ENCODE peak calls at places on chromosomes 2 and 18, in seven cellular contexts. H, S, U, D, M, W and R are unnamed samples.

GRCh38 chr2:120829633-120830025 is 94.0 kb downstream of the GLI2 start:
- DNase-seq in W (no peak), U (no peak), D (no peak), H (no peak), M (peak), S (no peak), R (no peak)

GRCh38 chr2:55010149-55010591 is 40.1 kb downstream of the RTN4 start:
- DNase-seq in M (peak), U (peak), D (peak), H (no peak), W (no peak), S (peak), R (no peak)

GRCh38 chr2:113157108-113157896 is 16.5 kb upstream of the PSD4 start:
- DNase-seq in M (peak), U (peak), D (no peak), H (no peak), S (peak), W (no peak), R (no peak)

GRCh38 chr18:79523738-79524180 is 128.0 kb downstream of the NFATC1 start:
- DNase-seq in U (no peak), M (peak), D (no peak), H (no peak), S (peak), W (no peak), R (no peak)

GRCh38 chr18:8706981-8707940 is 1.9 kb downstream of the MTCL1 start:
- DNase-seq in H (peak), M (peak), U (peak), D (peak), W (no peak), S (no peak), R (peak)

GRCh38 chr2:141186413-141187062 is 944.3 kb downstream of the LRP1B start:
- DNase-seq in D (no peak), M (no peak), W (no peak), S (no peak), U (no peak), H (peak), R (no peak)

GRCh38 chr18:6752200-6752873 is 22.8 kb downstream of the ARHGAP28 start:
- DNase-seq in U (no peak), M (no peak), D (no peak), S (no peak), W (no peak), H (peak), R (no peak)

GRCh38 chr18:21682276-21683051 is 22.1 kb downstream of the ABHD3 start:
- DNase-seq in S (no peak), U (peak), M (no peak), W (no peak), D (no peak), H (peak), R (no peak)

GRCh38 chr2:26442707-26443106 is 35.2 kb downstream of the OTOF start:
- DNase-seq in D (no peak), S (no peak), M (no peak), W (no peak), H (peak), U (no peak), R (no peak)

GRCh38 chr2:63050916-63051794 is 525 bp downstream of the OTX1 start:
- DNase-seq in S (no peak), U (no peak), W (no peak), M (no peak), H (no peak), D (no peak), R (no peak)

GRCh38 chr18:3664563-3665178 is 214.7 kb downstream of the TGIF1 start:
- DNase-seq in W (peak), H (no peak), U (no peak), S (peak), M (no peak), D (no peak), R (no peak)

GRCh38 chr18:77993188-77993981 is 743.7 kb downstream of the GALR1 start:
- DNase-seq in U (no peak), S (no peak), W (no peak), D (no peak), H (no peak), M (no peak), R (no peak)

GRCh38 chr2:108612153-108612513 is 77.9 kb downstream of the LIMS1 start:
- DNase-seq in U (no peak), S (peak), M (no peak), W (no peak), D (no peak), H (no peak), R (no peak)

GRCh38 chr2:37585295-37585908 is 86.0 kb downstream of the CDC42EP3 start:
- DNase-seq in S (peak), U (peak), D (no peak), M (no peak), W (no peak), H (peak), R (no peak)

GRCh38 chr18:44968336-44968735 is 287.6 kb downstream of the SETBP1 start:
- DNase-seq in U (no peak), S (no peak), H (no peak), D (no peak), M (no peak), W (no peak), R (peak)

GRCh38 chr2:212970132-212970531 is 181.3 kb downstream of the IKZF2 start:
- DNase-seq in H (no peak), M (no peak), U (no peak), W (no peak), S (no peak), D (no peak), R (no peak)

GRCh38 chr18:59556265-59556664 is 141.0 kb downstream of the CCBE1 start:
- DNase-seq in D (no peak), M (no peak), S (no peak), U (no peak), H (no peak), W (no peak), R (no peak)

GRCh38 chr2:47198985-47199451 is 43.9 kb upstream of the STPG4 start:
- DNase-seq in W (no peak), U (no peak), M (no peak), H (no peak), D (no peak), S (no peak), R (no peak)

GRCh38 chr2:6813573-6813972 is 52.1 kb downstream of the CMPK2 start:
- DNase-seq in S (no peak), W (no peak), D (no peak), U (no peak), H (no peak), M (no peak), R (no peak)

GRCh38 chr2:148546270-148546669 is 98.3 kb upstream of the EPC2 start:
- DNase-seq in D (no peak), H (no peak), S (peak), U (no peak), W (no peak), M (no peak), R (no peak)

GRCh38 chr2:219475278-219475677 is 23.4 kb upstream of the GMPPA start:
- DNase-seq in U (no peak), D (no peak), S (no peak), H (no peak), M (no peak), W (no peak), R (no peak)

GRCh38 chr18:61352611-61353010 is 19.4 kb downstream of the CDH20 start:
- DNase-seq in H (no peak), S (no peak), D (no peak), M (no peak), U (no peak), W (no peak), R (no peak)

GRCh38 chr2:61247204-61247812 is 85.3 kb downstream of the C2orf74 start:
- DNase-seq in S (no peak), H (no peak), D (no peak), W (no peak), M (no peak), U (no peak), R (no peak)

GRCh38 chr2:192957425-192957824 is 762.7 kb upstream of the TMEFF2 start:
- DNase-seq in D (no peak), H (no peak), S (no peak), M (no peak), U (no peak), W (no peak), R (no peak)

GRCh38 chr18:77980275-77980674 is 730.6 kb downstream of the GALR1 start:
- DNase-seq in S (no peak), M (no peak), U (no peak), W (no peak), H (no peak), D (no peak), R (peak)

GRCh38 chr2:190202018-190202417 is 117.6 kb downstream of the HIBCH start:
- DNase-seq in M (no peak), S (no peak), D (no peak), H (no peak), W (no peak), U (no peak), R (no peak)

GRCh38 chr2:28681216-28681981 is 70.2 kb upstream of the PPP1CB start:
- DNase-seq in H (peak), S (peak), U (no peak), D (peak), W (no peak), M (no peak), R (no peak)

GRCh38 chr2:100422320-100422719 is 4.9 kb upstream of the CHST10 start:
- DNase-seq in W (peak), M (no peak), D (no peak), S (no peak), H (peak), U (no peak), R (no peak)

GRCh38 chr2:227888289-227888688 is 16.9 kb downstream of the DAW1 start:
- DNase-seq in M (no peak), D (no peak), H (no peak), S (no peak), U (no peak), W (no peak), R (no peak)

GRCh38 chr2:152347076-152347475 is 12.1 kb downstream of the FMNL2 start:
- DNase-seq in D (no peak), U (no peak), H (no peak), M (no peak), S (peak), W (no peak), R (no peak)

GRCh38 chr2:174951746-174952145 is 53.4 kb downstream of the CHN1 start:
- DNase-seq in H (no peak), D (no peak), W (no peak), U (no peak), M (no peak), S (no peak), R (no peak)

GRCh38 chr18:57659463-57660102 is 37.9 kb upstream of the NARS1 start:
- DNase-seq in W (no peak), H (no peak), M (no peak), S (no peak), U (peak), D (no peak), R (no peak)

GRCh38 chr2:144583741-144584453 is 64.0 kb upstream of the ZEB2 start:
- DNase-seq in H (peak), U (no peak), S (no peak), M (no peak), D (no peak), W (no peak), R (no peak)

GRCh38 chr2:105828543-105828942 is 83.8 kb downstream of the NCK2 start:
- DNase-seq in H (no peak), M (no peak), D (no peak), U (no peak), W (no peak), S (no peak), R (no peak)

GRCh38 chr18:10851824-10852225 is 297.5 kb downstream of the PIEZO2 start:
- DNase-seq in W (peak), M (no peak), U (no peak), H (peak), D (no peak), S (no peak), R (no peak)

GRCh38 chr2:237085261-237086221 is at the start of gene COPS8:
- DNase-seq in U (peak), D (peak), M (peak), S (peak), H (peak), W (peak), R (no peak)
- TF ChIP-seq POLR2A in U (peak), D (peak), M (peak), S (peak), H (peak), W (peak), R (peak)

GRCh38 chr2:205025580-205026240 is 480.4 kb downstream of the PARD3B start:
- DNase-seq in S (no peak), U (no peak), W (peak), D (no peak), M (no peak), H (peak), R (no peak)

GRCh38 chr2:205020673-205021072 is 475.4 kb downstream of the PARD3B start:
- DNase-seq in S (no peak), M (no peak), D (no peak), U (no peak), H (no peak), W (peak), R (no peak)

GRCh38 chr2:205022751-205023150 is 477.5 kb downstream of the PARD3B start:
- DNase-seq in D (no peak), U (no peak), S (no peak), W (no peak), H (no peak), M (no peak), R (no peak)

GRCh38 chr2:205030695-205031094 is 485.4 kb downstream of the PARD3B start:
- DNase-seq in H (no peak), D (no peak), M (no peak), S (no peak), U (no peak), W (peak), R (no peak)

DNA sequence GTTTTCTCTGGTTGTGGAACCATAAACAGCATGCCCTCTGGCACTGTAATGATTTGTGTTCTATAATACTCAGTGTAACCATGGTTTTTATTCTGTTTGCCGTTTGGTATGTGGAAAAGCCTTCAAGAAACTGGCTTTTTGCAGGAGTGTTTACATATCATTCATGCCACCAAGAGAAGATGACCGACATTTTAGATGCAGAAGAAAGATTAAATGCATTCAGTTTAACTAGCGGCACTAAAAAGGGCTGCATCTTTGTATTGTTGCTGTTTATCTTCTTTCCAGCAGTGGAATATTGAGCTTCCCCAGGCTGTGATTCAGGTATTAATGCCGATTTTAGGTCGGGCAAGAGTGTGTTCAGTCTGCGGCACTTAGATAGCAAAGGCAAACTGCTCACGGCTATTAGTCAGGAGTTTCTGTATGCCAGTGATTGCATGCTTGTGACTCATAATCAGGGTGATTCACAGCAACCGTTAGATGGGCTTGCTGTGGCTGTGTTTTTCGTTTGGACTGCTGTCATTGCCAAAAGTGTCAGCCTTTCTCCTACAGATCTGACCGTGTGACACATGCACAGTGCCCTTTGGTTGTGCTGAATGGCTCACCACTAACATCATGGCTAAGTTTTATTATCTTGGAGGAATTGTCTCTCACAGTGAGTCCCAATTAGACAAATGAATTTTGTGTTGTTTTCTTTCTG is 479.7 kb downstream of the PARD3B start:
- DNase-seq in U (no peak), H (peak), M (no peak), W (peak), D (no peak), S (no peak), R (no peak)
- TF ChIP-seq POLR2AphosphoS5 in U (no peak), H (peak), M (no peak), W (no peak), D (no peak), S (no peak), R (no peak)

DNA sequence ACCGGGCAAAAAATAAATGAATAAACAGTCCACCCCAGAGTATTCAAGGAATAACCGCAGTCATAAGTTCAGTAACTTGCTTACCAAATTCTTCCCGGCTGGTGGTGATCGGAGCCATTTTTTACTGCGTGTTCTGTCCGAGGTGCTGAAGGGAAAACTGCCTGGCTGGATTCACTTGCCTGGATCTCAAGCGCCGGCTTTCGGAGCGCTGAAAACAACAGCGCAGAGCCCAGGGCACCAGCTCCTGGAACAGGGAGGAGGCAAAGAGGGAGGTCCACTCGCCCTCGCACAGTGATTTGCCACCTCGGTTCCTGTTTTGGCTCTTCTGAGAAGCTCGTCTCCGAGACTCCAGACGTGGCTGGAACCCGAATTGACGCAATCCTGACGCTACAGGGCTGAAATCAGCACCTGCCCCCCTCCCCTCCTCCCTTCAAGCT is at the start of gene SYT4:
- DNase-seq in H (peak), W (peak), S (no peak), D (no peak), U (peak), M (peak), R (no peak)
- H3K4me3 ChIP-seq in H (no peak), W (no peak), S (no peak), D (no peak), U (no peak), M (no peak), R (no peak)

GRCh38 chr18:63004466-63005089 is 289.2 kb downstream of the PHLPP1 start:
- DNase-seq in D (no peak), U (no peak), W (no peak), S (no peak), M (peak), H (no peak), R (no peak)
- TF ChIP-seq POLR2A in D (no peak), U (no peak), W (no peak), S (no peak), M (no peak), H (no peak), R (no peak)

GRCh38 chr2:74440378-74441110 is 1.2 kb downstream of the RTKN start:
- DNase-seq in W (peak), S (peak), M (peak), U (peak), D (peak), H (peak), R (peak)
- TF ChIP-seq POLR2AphosphoS5 in W (peak), S (no peak), M (peak), U (peak), D (peak), H (peak), R (peak)

GRCh38 chr18:32319084-32319483 is 129.2 kb downstream of the MEP1B start:
- DNase-seq in D (no peak), S (no peak), U (no peak), M (no peak), H (no peak), W (peak), R (no peak)
- H3K4me3 ChIP-seq in D (no peak), S (no peak), U (no peak), M (no peak), H (no peak), W (no peak), R (no peak)